ENCODE peak calls at places on chromosomes 7 and 10, in five cellular contexts. One of them, this sample, is unnamed.

GRCh38 chr7:130488376-130489139 is 3.3 kb upstream of the MEST start:
- DNase-seq in dorsolateral prefrontal cortex: no peak
- DNase-seq in CD4-positive, alpha-beta memory T cell: no peak
- DNase-seq in EL: no peak
- DNase-seq in HEK293T: no peak
- DNase-seq in this sample: no peak

GRCh38 chr7:55365103-55365679 is at the start of gene LANCL2:
- DNase-seq in dorsolateral prefrontal cortex: peak
- DNase-seq in CD4-positive, alpha-beta memory T cell: no peak
- DNase-seq in EL: peak
- DNase-seq in HEK293T: no peak
- DNase-seq in this sample: no peak

GRCh38 chr10:17472481-17473227 is 18.3 kb upstream of the ST8SIA6 start:
- DNase-seq in dorsolateral prefrontal cortex: no peak
- DNase-seq in CD4-positive, alpha-beta memory T cell: no peak
- DNase-seq in EL: no peak
- DNase-seq in HEK293T: no peak
- DNase-seq in this sample: no peak

GRCh38 chr10:102426803-102427287 is 5.5 kb downstream of the CUEDC2 start:
- DNase-seq in dorsolateral prefrontal cortex: no peak
- DNase-seq in CD4-positive, alpha-beta memory T cell: no peak
- DNase-seq in EL: peak
- DNase-seq in HEK293T: no peak
- DNase-seq in this sample: no peak

GRCh38 chr7:81190997-81191747 is 272.3 kb upstream of the SEMA3C start:
- DNase-seq in dorsolateral prefrontal cortex: no peak
- DNase-seq in CD4-positive, alpha-beta memory T cell: no peak
- DNase-seq in EL: peak
- DNase-seq in HEK293T: no peak
- DNase-seq in this sample: peak

GRCh38 chr7:155533827-155534690 is 12.3 kb downstream of the CNPY1 start:
- DNase-seq in dorsolateral prefrontal cortex: peak
- DNase-seq in CD4-positive, alpha-beta memory T cell: no peak
- DNase-seq in EL: peak
- DNase-seq in HEK293T: peak
- DNase-seq in this sample: peak

GRCh38 chr10:29199344-29199743 is 89.5 kb upstream of the LYZL1 start:
- DNase-seq in dorsolateral prefrontal cortex: no peak
- DNase-seq in CD4-positive, alpha-beta memory T cell: no peak
- DNase-seq in EL: no peak
- DNase-seq in HEK293T: no peak
- DNase-seq in this sample: no peak

GRCh38 chr7:95470452-95470851 is 15.3 kb upstream of the ASB4 start:
- DNase-seq in dorsolateral prefrontal cortex: no peak
- DNase-seq in CD4-positive, alpha-beta memory T cell: no peak
- DNase-seq in EL: peak
- DNase-seq in HEK293T: no peak
- DNase-seq in this sample: no peak

GRCh38 chr10:112471878-112472487 is 25.0 kb downstream of the VTI1A start:
- DNase-seq in dorsolateral prefrontal cortex: no peak
- DNase-seq in CD4-positive, alpha-beta memory T cell: peak
- DNase-seq in EL: peak
- DNase-seq in HEK293T: peak
- DNase-seq in this sample: peak

GRCh38 chr10:64408386-64409178 is 887.4 kb downstream of the REEP3 start:
- DNase-seq in dorsolateral prefrontal cortex: no peak
- DNase-seq in CD4-positive, alpha-beta memory T cell: no peak
- DNase-seq in EL: no peak
- DNase-seq in HEK293T: no peak
- DNase-seq in this sample: no peak

GRCh38 chr10:88553116-88553752 is 29.9 kb downstream of the RNLS start:
- DNase-seq in dorsolateral prefrontal cortex: peak
- DNase-seq in CD4-positive, alpha-beta memory T cell: peak
- DNase-seq in EL: peak
- DNase-seq in HEK293T: peak
- DNase-seq in this sample: peak

GRCh38 chr7:47672267-47672920 is 90.5 kb upstream of the TNS3 start:
- DNase-seq in dorsolateral prefrontal cortex: no peak
- DNase-seq in CD4-positive, alpha-beta memory T cell: no peak
- DNase-seq in EL: no peak
- DNase-seq in HEK293T: no peak
- DNase-seq in this sample: no peak

GRCh38 chr7:135659159-135659837 is 3.0 kb upstream of the STMP1 start:
- DNase-seq in dorsolateral prefrontal cortex: no peak
- DNase-seq in CD4-positive, alpha-beta memory T cell: no peak
- DNase-seq in EL: no peak
- DNase-seq in HEK293T: no peak
- DNase-seq in this sample: no peak

GRCh38 chr7:94003446-94004023 is 620 bp downstream of the BET1 start:
- DNase-seq in dorsolateral prefrontal cortex: no peak
- DNase-seq in CD4-positive, alpha-beta memory T cell: no peak
- DNase-seq in EL: peak
- DNase-seq in HEK293T: peak
- DNase-seq in this sample: peak

GRCh38 chr10:24885551-24885950 is 66.9 kb downstream of the PRTFDC1 start:
- DNase-seq in dorsolateral prefrontal cortex: no peak
- DNase-seq in CD4-positive, alpha-beta memory T cell: no peak
- DNase-seq in EL: no peak
- DNase-seq in HEK293T: no peak
- DNase-seq in this sample: no peak

GRCh38 chr7:50335795-50336754 is 31.6 kb downstream of the IKZF1 start:
- DNase-seq in dorsolateral prefrontal cortex: no peak
- DNase-seq in CD4-positive, alpha-beta memory T cell: peak
- DNase-seq in EL: no peak
- DNase-seq in HEK293T: no peak
- DNase-seq in this sample: peak

GRCh38 chr7:136859798-136860197 is 8.7 kb upstream of the CHRM2 start:
- DNase-seq in dorsolateral prefrontal cortex: no peak
- DNase-seq in CD4-positive, alpha-beta memory T cell: no peak
- DNase-seq in EL: no peak
- DNase-seq in HEK293T: no peak
- DNase-seq in this sample: no peak

GRCh38 chr7:47380325-47381131 is 201.4 kb downstream of the TNS3 start:
- DNase-seq in dorsolateral prefrontal cortex: no peak
- DNase-seq in CD4-positive, alpha-beta memory T cell: no peak
- DNase-seq in EL: no peak
- DNase-seq in HEK293T: no peak
- DNase-seq in this sample: peak

GRCh38 chr7:157405501-157405900 is 68.7 kb downstream of the DNAJB6 start:
- DNase-seq in dorsolateral prefrontal cortex: no peak
- DNase-seq in CD4-positive, alpha-beta memory T cell: no peak
- DNase-seq in EL: no peak
- DNase-seq in HEK293T: no peak
- DNase-seq in this sample: no peak

GRCh38 chr7:23277359-23277989 is 21.7 kb upstream of the MALSU1 start:
- DNase-seq in dorsolateral prefrontal cortex: no peak
- DNase-seq in CD4-positive, alpha-beta memory T cell: peak
- DNase-seq in EL: peak
- DNase-seq in HEK293T: peak
- DNase-seq in this sample: peak

This sample was measured in erythroblast.